ENCODE peak calls at places on chromosomes 6 and 20, in eight cellular contexts. U is choroid plexus epithelial cell; M is foreskin fibroblast; A is AG08396; F is C1 segment of cervical spinal cord; D is iris pigment epithelial cell; Y is activated gamma-delta T cell treated with Interleukin-2 at 50 U/mL for 16 hours; N is effector CD4-positive, alpha-beta T cell. Z is an unnamed sample.

GRCh38 chr6:117440558-117441525 is 15.1 kb upstream of the ROS1 start:
- DNase-seq in U (peak), M (peak), A (peak), F (no peak), D (peak), Y (no peak), N (no peak), Z (no peak)

GRCh38 chr6:125828476-125829039 is 37.8 kb downstream of the NCOA7 start:
- DNase-seq in U (no peak), M (no peak), A (no peak), F (no peak), D (no peak), Y (no peak), N (no peak), Z (no peak)

GRCh38 chr6:11650297-11650696 is 112.7 kb downstream of the TMEM170B start:
- DNase-seq in U (peak), M (peak), A (peak), F (no peak), D (peak), Y (no peak), N (no peak), Z (peak)

GRCh38 chr6:125201961-125202729 is 48.6 kb downstream of the TPD52L1 start:
- DNase-seq in U (peak), M (peak), A (peak), F (no peak), D (peak), Y (no peak), N (no peak), Z (no peak)

GRCh38 chr20:370151-370600 is 10.4 kb upstream of the TRIB3 start:
- DNase-seq in U (no peak), M (no peak), A (no peak), F (no peak), D (no peak), Y (no peak), N (no peak), Z (no peak)

GRCh38 chr20:49620364-49621240 is 52.7 kb upstream of the PTGIS start:
- DNase-seq in U (no peak), M (no peak), A (no peak), F (peak), D (no peak), Y (no peak), N (no peak), Z (no peak)

GRCh38 chr6:31267504-31268371 is 4.2 kb downstream of the HLA-C start:
- DNase-seq in U (no peak), M (no peak), A (no peak), F (no peak), D (no peak), Y (no peak), N (no peak), Z (no peak)

GRCh38 chr6:43262000-43262779 is 18.9 kb downstream of the TTBK1 start:
- DNase-seq in U (no peak), M (no peak), A (no peak), F (no peak), D (no peak), Y (no peak), N (no peak), Z (no peak)

GRCh38 chr6:109284675-109285074 is 97.6 kb downstream of the CD164 start:
- DNase-seq in U (no peak), M (no peak), A (no peak), F (no peak), D (no peak), Y (no peak), N (no peak), Z (no peak)

GRCh38 chr6:3281669-3282460 is 23.1 kb downstream of the PSMG4 start:
- DNase-seq in U (peak), M (peak), A (peak), F (no peak), D (peak), Y (no peak), N (no peak), Z (no peak)

GRCh38 chr6:113009682-113010081 is 662.6 kb downstream of the RFPL4B start:
- DNase-seq in U (peak), M (no peak), A (no peak), F (no peak), D (no peak), Y (no peak), N (no peak), Z (no peak)

Z was measured in iPS DF 6.9.